ENCODE peak calls at places on chromosomes 4 and X, in eight cellular contexts. X is pancreas, M is lung, Q is mucosa of descending colon, T is hepatocyte, N is testis, Z is heart left ventricle, J is tibial nerve. B is an unnamed sample. For H3K36me3 and H3K4me1, the result is how much of the 10 kb centered on the place peaks cover.

GRCh38 chr4:158722917-158723793 is at the start of gene PPID:
- DNase-seq in N (peak), M (peak), T (peak), X (peak), Q (peak), Z (peak), J (peak), B (peak)

GRCh38 chrX:72685810-72686465 is 28.2 kb downstream of the PHKA1 start:
- DNase-seq in T (no peak), Z (no peak), M (no peak), X (no peak), J (no peak), Q (no peak), N (no peak), B (no peak)

GRCh38 chr4:186260504-186261448 is 5.2 kb upstream of the F11 start:
- DNase-seq in N (peak), Z (no peak), X (peak), Q (peak), J (no peak), T (peak), M (no peak), B (no peak)

GRCh38 chrX:10769696-10770619 is 149.6 kb upstream of the MID1 start:
- DNase-seq in T (peak), X (no peak), Q (no peak), Z (no peak), M (no peak), N (no peak), J (no peak), B (no peak)

GRCh38 chrX:151169783-151170182 is 6.6 kb upstream of the GPR50 start:
- DNase-seq in N (no peak), M (no peak), T (no peak), J (no peak), X (no peak), Q (no peak), Z (no peak), B (no peak)

GRCh38 chrX:18390941-18391538 is 34.4 kb upstream of the CDKL5 start:
- DNase-seq in M (peak), J (peak), Z (peak), Q (peak), X (peak), N (peak), T (peak), B (peak)

GRCh38 chr4:26212528-26212927 is 108.3 kb upstream of the RBPJ start:
- DNase-seq in X (no peak), N (no peak), Z (no peak), M (no peak), Q (no peak), T (no peak), J (no peak), B (no peak)

GRCh38 chr4:82201805-82202636 is 171.8 kb downstream of the HNRNPD start:
- DNase-seq in T (peak), Z (peak), M (no peak), N (peak), X (no peak), J (no peak), Q (no peak), B (no peak)

GRCh38 chrX:46295963-46296362 is 249.3 kb downstream of the ZNF674 start:
- DNase-seq in Q (no peak), N (no peak), X (no peak), Z (no peak), T (no peak), M (no peak), J (no peak), B (no peak)

GRCh38 chr4:5821665-5822358 is 71.1 kb downstream of the CRMP1 start:
- DNase-seq in T (no peak), X (no peak), J (no peak), M (no peak), N (peak), Z (no peak), Q (no peak), B (no peak)

GRCh38 chr4:174714393-174715211 is 114.4 kb downstream of the GLRA3 start:
- DNase-seq in M (peak), J (no peak), N (peak), T (peak), X (peak), Z (no peak), Q (no peak), B (no peak)

GRCh38 chr4:151667025-151667424 is 93.8 kb downstream of the GATB start:
- DNase-seq in J (no peak), Q (no peak), X (no peak), N (no peak), M (no peak), T (peak), Z (no peak), B (no peak)

GRCh38 chrX:64885850-64886249 is 90.4 kb downstream of the ZC4H2 start:
- DNase-seq in N (peak), Z (no peak), Q (no peak), J (no peak), X (no peak), T (no peak), M (no peak), B (no peak)

GRCh38 chrX:2710496-2710895 is 19.4 kb downstream of the CD99 start:
- DNase-seq in T (peak), M (no peak), Q (no peak), N (no peak), X (no peak), Z (no peak), J (no peak), B (no peak)

GRCh38 chrX:42530027-42530426 is 247.9 kb downstream of the PPP1R2C start:
- DNase-seq in T (peak), X (no peak), J (no peak), M (no peak), Q (no peak), N (no peak), Z (no peak), B (no peak)

GRCh38 chr4:73603307-73603710 is 16.9 kb downstream of the RASSF6 start:
- DNase-seq in J (no peak), Z (no peak), M (no peak), N (no peak), X (peak), T (peak), Q (peak), B (no peak)

GRCh38 chr4:147829401-147830101 is 97.7 kb downstream of the ARHGAP10 start:
- DNase-seq in N (peak), J (no peak), T (peak), X (no peak), Q (no peak), Z (peak), M (no peak), B (peak)

GRCh38 chrX:70444326-70445196 is at the start of gene DLG3:
- DNase-seq in M (no peak), Q (no peak), T (peak), X (no peak), N (peak), J (no peak), Z (no peak), B (no peak)

GRCh38 chr4:83305187-83305586 is 20.6 kb upstream of the COQ2 start:
- DNase-seq in N (no peak), Q (no peak), Z (no peak), T (no peak), J (no peak), M (no peak), X (no peak), B (no peak)

GRCh38 chrX:10447577-10448214 is 172.7 kb downstream of the MID1 start:
- DNase-seq in N (no peak), Z (no peak), M (no peak), T (no peak), Q (no peak), X (no peak), J (no peak), B (no peak)

GRCh38 chr4:16573181-16573580 is 325.3 kb downstream of the LDB2 start:
- DNase-seq in J (no peak), X (no peak), Q (no peak), Z (no peak), M (no peak), N (no peak), T (no peak), B (no peak)

GRCh38 chr4:75432683-75433082 is 81.5 kb downstream of the RCHY1 start:
- DNase-seq in N (no peak), J (no peak), M (no peak), X (no peak), T (peak), Q (no peak), Z (no peak), B (no peak)

GRCh38 chr4:74217365-74217764 is 59.4 kb downstream of the MTHFD2L start:
- DNase-seq in T (no peak), M (no peak), Q (no peak), N (no peak), J (no peak), X (no peak), Z (no peak), B (no peak)

GRCh38 chr4:74531952-74532794 is 87.2 kb downstream of the AREG start:
- DNase-seq in T (peak), M (no peak), Z (no peak), N (peak), Q (no peak), J (no peak), X (no peak), B (no peak)

GRCh38 chr4:7058792-7059191 is 9.1 kb downstream of the GRPEL1 start:
- DNase-seq in X (no peak), J (no peak), M (no peak), Z (no peak), Q (no peak), T (no peak), N (no peak), B (no peak)
- H3K36me3 ChIP-seq in X (half or more), J (under half), M (half or more), Z (under half), Q (under half), T (under half), N (under half), B (under half)

GRCh38 chrX:100512471-100512870 is 72.3 kb upstream of the TNMD start:
- DNase-seq in N (no peak), T (peak), Z (no peak), Q (no peak), X (no peak), J (no peak), M (no peak), B (no peak)
- TF ChIP-seq CTCF in N (peak), T (peak), Z (peak), Q (no peak), X (peak), J (peak), M (peak), B (peak)

GRCh38 chr4:76726631-76727030 is 171.3 kb downstream of the SOWAHB start:
- DNase-seq in X (no peak), N (no peak), Z (no peak), J (no peak), M (no peak), Q (no peak), T (no peak), B (no peak)
- H3K4me1 ChIP-seq in X (under half), N (under half), Z (under half), J (under half), M (under half), Q (under half), T (under half), B (under half)

GRCh38 chr4:517806-518070 is 18.7 kb downstream of the PIGG start:
- DNase-seq in X (no peak), Z (no peak), J (no peak), T (no peak), N (no peak), Q (no peak), M (no peak), B (no peak)
- H3K36me3 ChIP-seq in X (under half), Z (under half), J (under half), T (under half), N (under half), Q (under half), M (under half), B (half or more)

DNA sequence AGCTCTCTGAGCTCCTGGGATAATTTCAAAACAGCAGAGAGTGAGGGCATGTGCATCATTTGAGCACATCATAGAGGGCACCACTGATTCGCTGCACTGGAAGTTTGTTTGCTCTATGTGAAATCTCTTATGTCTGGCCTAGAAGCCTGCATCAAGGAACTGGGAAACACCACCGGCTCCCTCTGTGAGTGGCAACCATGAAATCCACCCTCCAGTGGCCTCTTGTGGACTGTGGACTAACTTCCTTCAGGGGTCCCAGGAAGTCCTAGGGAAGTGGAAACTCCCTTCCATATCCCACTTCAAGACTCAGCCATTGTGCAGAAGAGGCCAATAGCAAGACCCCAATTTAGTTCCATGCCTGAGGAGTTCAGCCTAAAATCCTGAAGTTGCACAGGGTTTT is 48.0 kb upstream of the IGFBP7 start:
- DNase-seq in J (no peak), M (no peak), Q (no peak), Z (no peak), N (no peak), T (no peak), X (no peak), B (no peak)
- TF ChIP-seq CTCF in J (no peak), M (no peak), Q (no peak), Z (peak), N (no peak), T (no peak), X (no peak), B (no peak)

DNA sequence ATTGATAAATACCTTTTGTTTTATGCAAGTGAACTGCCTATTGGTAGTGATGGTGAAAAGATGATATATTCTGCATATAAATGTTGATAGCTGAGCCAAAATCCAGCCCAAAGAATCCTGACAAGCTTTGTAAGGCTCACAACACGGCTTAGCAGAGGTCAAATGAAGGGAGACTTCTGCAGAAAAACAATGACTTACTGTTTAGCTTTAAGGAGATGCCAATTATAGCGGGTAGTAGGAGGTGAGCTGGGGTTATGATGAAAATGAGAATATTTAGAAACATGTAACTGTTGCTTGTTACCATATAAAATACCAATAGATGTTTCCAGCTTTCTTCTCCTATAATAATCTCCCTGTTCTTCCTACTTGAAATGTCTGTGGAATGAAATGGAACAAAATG is 97.1 kb downstream of the AFF1 start:
- DNase-seq in M (no peak), X (no peak), Z (no peak), N (no peak), T (no peak), Q (no peak), J (no peak), B (no peak)
- H3K4me1 ChIP-seq in M (under half), X (under half), Z (half or more), N (half or more), T (under half), Q (under half), J (under half), B (half or more)

GRCh38 chr4:20528508-20528907 is 171.8 kb upstream of the PACRGL start:
- DNase-seq in N (no peak), T (no peak), Z (no peak), J (no peak), X (no peak), M (no peak), Q (no peak), B (no peak)
- H3K36me3 ChIP-seq in N (under half), T (under half), Z (under half), J (under half), X (under half), M (under half), Q (under half), B (under half)

GRCh38 chr4:55866973-55867574 is 13.6 kb downstream of the EXOC1 start:
- DNase-seq in N (peak), X (no peak), T (peak), Q (no peak), Z (no peak), M (no peak), J (no peak), B (no peak)
- TF ChIP-seq CTCF in N (peak), X (peak), T (peak), Q (peak), Z (peak), M (peak), J (peak), B (peak)